ENCODE peak calls at places on chromosomes 6 and 20, in eight cellular contexts. Z, G, V, J, B, D, X and A are unnamed samples.

GRCh38 chr6:17200395-17200794 is 80.8 kb upstream of the RBM24 start:
- DNase-seq in G (no peak), B (no peak), J (no peak), V (no peak), Z (no peak), X (peak; percentile 20), D (no peak), A (no peak)

GRCh38 chr20:2380601-2381000 is at the start of gene TGM6:
- DNase-seq in D (no peak), Z (no peak), G (no peak), V (no peak), J (no peak), X (no peak), B (no peak), A (no peak)

GRCh38 chr20:53773792-53774371 is 180.2 kb upstream of the ZNF217 start:
- DNase-seq in G (no peak), Z (no peak), B (no peak), X (no peak), J (no peak), D (no peak), V (no peak), A (no peak)

GRCh38 chr6:1702580-1703051 is 92.9 kb downstream of the FOXC1 start:
- DNase-seq in V (no peak), D (no peak), Z (no peak), J (no peak), X (no peak), B (no peak), G (no peak), A (no peak)

GRCh38 chr6:150144294-150144868 is 1.5 kb downstream of the PPP1R14C start:
- DNase-seq in B (no peak), J (no peak), Z (no peak), V (no peak), D (no peak), G (no peak), X (no peak), A (no peak)

GRCh38 chr6:89566011-89566775 is 72.4 kb downstream of the LYRM2 start:
- DNase-seq in Z (no peak), D (no peak), J (no peak), G (no peak), V (no peak), X (no peak), B (no peak), A (no peak)

GRCh38 chr6:55528624-55529023 is 50.4 kb downstream of the HMGCLL1 start:
- DNase-seq in J (no peak), Z (peak; percentile 5), X (no peak), G (no peak), V (no peak), D (no peak), B (no peak), A (peak; percentile 54)

GRCh38 chr6:99501762-99502161 is 13.5 kb downstream of the USP45 start:
- DNase-seq in V (no peak), X (no peak), B (no peak), Z (no peak), J (no peak), G (no peak), D (no peak), A (no peak)

GRCh38 chr6:4668271-4669179 is 107.7 kb upstream of the CDYL start:
- DNase-seq in J (no peak), D (no peak), X (no peak), B (no peak), V (no peak), Z (no peak), G (no peak), A (peak; percentile 11)

GRCh38 chr6:78909391-78909790 is 42.0 kb downstream of the IRAK1BP1 start:
- DNase-seq in V (no peak), G (no peak), Z (peak; percentile 16), B (no peak), X (no peak), D (no peak), J (no peak), A (no peak)

GRCh38 chr20:33079267-33079666 is at the start of gene BPIFB4:
- DNase-seq in X (no peak), D (no peak), B (no peak), Z (no peak), V (no peak), G (no peak), J (no peak), A (no peak)

GRCh38 chr20:4645621-4646020 is 76.1 kb upstream of the PRND start:
- DNase-seq in J (no peak), G (no peak), V (no peak), B (no peak), X (no peak), D (no peak), Z (no peak), A (no peak)

GRCh38 chr20:5654557-5654956 is 95.6 kb upstream of the SHLD1 start:
- DNase-seq in B (no peak), Z (no peak), V (no peak), D (no peak), G (no peak), J (no peak), X (no peak), A (peak; percentile 65)

GRCh38 chr6:108559884-108560462 is 744 bp upstream of the FOXO3 start:
- DNase-seq in X (peak; percentile 55), J (peak; percentile 79), Z (peak; percentile 27), D (peak; percentile 70), V (peak; percentile 47), G (peak; percentile 36), B (peak; percentile 65), A (no peak)

GRCh38 chr6:108562503-108562993 is 1.8 kb downstream of the FOXO3 start:
- DNase-seq in J (peak; percentile 64), D (peak; percentile 78), Z (no peak), V (peak; percentile 68), X (peak; percentile 23), G (peak; percentile 53), B (peak; percentile 81), A (no peak)

GRCh38 chr6:108559097-108559883 is 1.4 kb upstream of the FOXO3 start:
- DNase-seq in G (peak; percentile 89), D (peak; percentile 92), V (peak; percentile 84), Z (peak; percentile 80), J (peak; percentile 93), B (peak; percentile 93), X (peak; percentile 68), A (peak; percentile 90)

GRCh38 chr6:108561742-108562502 is 1.2 kb downstream of the FOXO3 start:
- DNase-seq in Z (no peak), D (peak; percentile 29), G (no peak), B (peak; percentile 32), X (peak; percentile 20), J (peak; percentile 52), V (no peak), A (no peak)

DNA sequence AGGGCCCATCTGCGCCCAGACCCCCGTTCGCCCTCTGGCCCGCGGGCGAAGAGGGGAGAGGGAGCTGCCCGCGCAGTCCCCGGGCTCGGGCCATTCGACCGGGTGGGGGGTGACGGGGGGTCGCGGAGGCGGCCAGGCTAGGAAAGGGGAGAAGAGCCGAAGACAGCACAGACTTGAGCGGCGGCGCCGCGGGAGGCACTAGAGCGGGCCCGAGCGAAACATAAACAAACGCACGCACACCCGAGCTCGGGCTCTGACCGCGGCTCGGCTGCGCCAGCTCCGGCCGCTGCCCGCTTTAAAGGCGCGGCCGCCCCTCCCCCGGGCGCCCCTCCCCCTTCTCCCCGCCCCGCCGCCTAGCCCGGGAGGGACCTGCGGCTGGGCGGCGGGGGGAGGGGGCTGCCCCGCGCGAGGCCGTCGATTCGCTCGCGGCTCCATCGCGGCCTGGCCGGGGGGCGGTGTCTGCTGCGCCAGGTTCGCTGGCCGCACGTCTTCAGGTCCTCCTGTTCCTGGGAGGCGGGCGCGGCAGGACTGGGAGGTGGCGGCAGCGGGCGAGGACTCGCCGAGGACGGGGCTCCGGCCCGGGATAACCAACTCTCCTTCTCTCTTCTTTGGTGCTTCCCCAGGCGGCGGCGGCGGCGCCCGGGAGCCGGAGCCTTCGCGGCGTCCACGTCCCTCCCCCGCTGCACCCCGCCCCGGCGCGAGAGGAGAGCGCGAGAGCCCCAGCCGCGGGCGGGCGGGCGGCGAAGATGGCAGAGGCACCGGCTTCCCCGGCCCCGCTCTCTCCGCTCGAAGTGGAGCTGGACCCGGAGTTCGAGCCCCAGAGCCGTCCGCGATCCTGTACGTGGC is at the start of gene FOXO3:
- DNase-seq in X (peak; percentile 74), B (peak; percentile 92), V (peak; percentile 88), Z (peak; percentile 66), D (peak; percentile 90), G (peak; percentile 73), J (peak; percentile 96), A (peak; percentile 82)
- TF ChIP-seq CTCF in X (no peak), B (no peak), V (peak; percentile 20), Z (no peak), D (no peak), G (no peak), J (no peak), A (no peak)

DNA sequence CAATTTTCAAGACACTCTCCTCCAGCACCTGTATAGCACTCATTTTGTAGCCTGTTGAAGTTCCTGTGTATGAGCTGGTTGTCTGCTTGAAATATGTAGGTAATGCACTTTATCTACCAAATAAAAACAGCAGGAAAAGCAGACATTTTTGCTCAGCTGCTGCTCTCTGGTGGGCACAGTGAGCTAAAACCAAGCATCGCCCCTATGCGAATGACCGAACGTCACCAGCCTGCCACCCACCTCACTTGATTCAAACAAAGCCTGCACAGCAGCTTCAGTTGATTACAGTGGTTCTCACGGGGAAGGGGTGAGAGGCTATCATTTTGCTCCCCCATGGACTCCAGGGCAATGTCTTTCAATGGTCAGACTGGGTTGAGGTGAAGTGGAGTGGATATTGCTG is 185.7 kb downstream of the SASH1 start:
- DNase-seq in D (no peak), Z (no peak), B (no peak), G (peak; percentile 70), X (no peak), J (no peak), V (no peak), A (no peak)
- TF ChIP-seq CTCF in D (no peak), Z (no peak), B (no peak), G (peak; percentile 50), X (peak; percentile 18), J (no peak), V (peak; percentile 43), A (no peak)

DNA sequence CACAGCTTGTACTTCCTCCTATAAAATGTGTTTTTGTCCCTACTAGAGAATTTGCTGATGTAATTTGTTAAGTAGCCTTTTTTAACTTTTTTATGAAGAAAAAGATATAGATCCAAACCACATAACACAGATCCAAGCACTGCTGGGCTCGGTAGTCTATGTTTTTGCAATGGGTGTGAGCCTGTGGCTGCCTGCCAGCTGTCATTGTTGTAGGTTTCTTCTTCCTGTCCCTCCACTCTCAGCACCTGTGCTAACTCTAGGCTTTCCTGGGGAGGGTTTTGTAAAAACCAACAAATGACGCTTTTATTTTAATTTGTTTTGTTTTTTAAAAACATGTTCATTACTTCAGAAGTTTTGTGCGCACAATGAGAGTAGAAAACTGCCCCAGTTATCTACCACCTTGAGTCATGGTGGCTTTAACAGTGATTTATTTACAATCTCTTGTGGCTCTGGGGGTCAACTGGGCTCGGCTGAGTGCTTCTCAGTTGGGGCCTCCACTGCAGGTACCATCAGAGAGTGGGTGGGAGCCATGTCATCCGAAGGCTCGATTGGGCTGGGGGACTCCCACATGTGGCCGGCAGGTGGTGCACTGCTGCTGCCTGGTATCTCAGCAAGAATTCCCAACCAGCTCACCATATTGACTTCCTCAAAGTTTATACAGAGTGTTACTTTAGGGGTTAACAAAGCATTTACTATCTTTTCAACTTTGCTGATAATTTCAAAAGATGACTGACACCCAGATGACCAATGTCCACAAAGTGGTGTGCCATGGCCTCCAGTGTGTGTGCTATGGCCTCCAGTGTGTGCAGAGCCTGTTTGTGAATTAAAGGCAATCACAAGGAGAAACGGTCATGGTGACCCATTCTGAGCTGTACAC is 3.0 kb upstream of the CCR6 start:
- DNase-seq in X (no peak), J (no peak), V (no peak), G (no peak), Z (no peak), D (no peak), B (no peak), A (peak; percentile 69)
- TF ChIP-seq CTCF in X (no peak), J (no peak), V (no peak), G (no peak), Z (peak; percentile 25), D (no peak), B (no peak), A (peak; percentile 54)

GRCh38 chr20:50152394-50153152 is 950 bp downstream of the PEDS1 start:
- DNase-seq in Z (no peak), B (no peak), J (no peak), V (no peak), G (no peak), D (no peak), X (no peak), A (no peak)
- TF ChIP-seq CTCF in Z (peak; percentile 5), B (no peak), J (no peak), V (no peak), G (no peak), D (no peak), X (no peak), A (no peak)